ENCODE peak calls at places on chromosomes 7 and 10, in ten cellular contexts. I is activated naive CD4-positive, alpha-beta T cell treated with anti-CD3 and anti-CD28 coated beads for 36 hours; V is left ventricle myocardium inferior; N is stimulated activated CD4-positive, alpha-beta T cell treated with anti-CD3 and anti-CD28 coated beads, TNF-alpha, amount 100 ng/mL, for 24 hours; L is DMS 273 treated with DMSO at 0.1 percent for 48 hours; Z is Caco-2; M is NCI-H2081; K is NCI-H1092 treated with DMSO at 0.1 percent for 48 hours; G is stimulated activated naive CD4-positive, alpha-beta T cell; R is SHP77. Y is an unnamed sample.

GRCh38 chr7:92034116-92034515 is 93.5 kb downstream of the AKAP9 start:
- DNase-seq in Z (no peak), I (no peak), M (no peak), K (no peak), R (no peak), L (no peak), V (no peak), N (no peak), G (no peak), Y (no peak)

GRCh38 chr7:155322530-155322929 is 24.9 kb downstream of the INSIG1 start:
- DNase-seq in Z (no peak), I (no peak), G (no peak), L (no peak), K (no peak), M (no peak), N (no peak), R (no peak), V (no peak), Y (no peak)

GRCh38 chr7:150399861-150400778 is 21.0 kb downstream of the ZNF775 start:
- DNase-seq in L (no peak), G (no peak), K (no peak), M (no peak), I (no peak), N (no peak), Z (peak; percentile 52), R (no peak), V (no peak), Y (no peak)

GRCh38 chr7:70619130-70619529 is 512.8 kb upstream of the GALNT17 start:
- DNase-seq in N (no peak), M (peak; percentile 87), K (peak; percentile 72), Z (no peak), I (no peak), R (no peak), L (no peak), V (no peak), G (no peak), Y (peak; percentile 97)

GRCh38 chr7:30647589-30647988 is 34.7 kb downstream of the CRHR2 start:
- DNase-seq in Z (no peak), K (no peak), R (no peak), G (no peak), I (no peak), M (no peak), N (no peak), V (no peak), L (no peak), Y (peak; percentile 87)

GRCh38 chr10:126124044-126124443 is 227.7 kb downstream of the FANK1 start:
- DNase-seq in L (no peak), R (no peak), Z (no peak), I (no peak), K (no peak), G (no peak), V (no peak), M (no peak), N (no peak), Y (no peak)

GRCh38 chr10:43252785-43253341 is 14.0 kb downstream of the RASGEF1A start:
- DNase-seq in I (no peak), G (no peak), Z (no peak), K (no peak), R (no peak), M (no peak), V (peak; percentile 11), L (no peak), N (no peak), Y (no peak)

GRCh38 chr7:29597266-29597665 is 33.6 kb downstream of the PRR15 start:
- DNase-seq in V (no peak), M (no peak), L (no peak), I (no peak), G (no peak), N (no peak), Z (no peak), K (no peak), R (no peak), Y (no peak)

GRCh38 chr10:129219364-129219763 is 247.7 kb upstream of the MGMT start:
- DNase-seq in I (no peak), G (no peak), M (no peak), Z (no peak), K (no peak), L (no peak), V (no peak), N (no peak), R (no peak), Y (no peak)

GRCh38 chr10:71465576-71466252 is 69.0 kb downstream of the CDH23 start:
- DNase-seq in K (no peak), N (no peak), Z (no peak), V (no peak), M (no peak), L (no peak), R (no peak), I (no peak), G (no peak), Y (no peak)

GRCh38 chr10:29926649-29927048 is 132.7 kb downstream of the JCAD start:
- DNase-seq in Z (no peak), L (no peak), V (no peak), M (no peak), G (no peak), K (peak; percentile 7), I (no peak), R (no peak), N (no peak), Y (peak; percentile 30)

GRCh38 chr10:45464958-45465567 is 91.0 kb downstream of the ALOX5 start:
- DNase-seq in G (peak; percentile 52), R (peak; percentile 29), N (peak; percentile 70), L (peak; percentile 6), M (peak; percentile 36), V (peak; percentile 74), Z (peak; percentile 75), I (peak; percentile 88), K (peak; percentile 27), Y (peak; percentile 39)

GRCh38 chr7:69399038-69399800 is 199.1 kb upstream of the AUTS2 start:
- DNase-seq in N (no peak), I (no peak), L (no peak), V (no peak), M (no peak), Z (no peak), K (no peak), G (no peak), R (no peak), Y (peak; percentile 53)

GRCh38 chr10:106768204-106768603 is 396.3 kb downstream of the SORCS1 start:
- DNase-seq in V (no peak), Z (no peak), K (no peak), N (no peak), G (no peak), L (no peak), M (no peak), I (no peak), R (no peak), Y (no peak)

GRCh38 chr7:153835104-153835503 is 217.1 kb upstream of the DPP6 start:
- DNase-seq in K (peak; percentile 56), V (no peak), Z (no peak), M (peak; percentile 47), I (no peak), G (no peak), N (no peak), R (no peak), L (no peak), Y (no peak)

GRCh38 chr10:68348265-68348741 is 15.6 kb upstream of the PBLD start:
- DNase-seq in N (peak; percentile 10), M (peak; percentile 37), I (peak; percentile 63), L (no peak), Z (peak; percentile 76), R (peak; percentile 7), K (no peak), V (no peak), G (no peak), Y (peak; percentile 54)

GRCh38 chr7:37095122-37095521 is 353.5 kb downstream of the ELMO1 start:
- DNase-seq in R (no peak), M (peak; percentile 36), I (no peak), Z (no peak), G (no peak), K (peak; percentile 21), N (no peak), V (no peak), L (no peak), Y (peak; percentile 76)

GRCh38 chr7:712601-713457 is 13.7 kb upstream of the DNAAF5 start:
- DNase-seq in L (no peak), N (no peak), Z (peak; percentile 30), M (no peak), K (no peak), I (no peak), R (no peak), G (no peak), V (no peak), Y (no peak)

GRCh38 chr7:43674559-43675436 is 54.5 kb downstream of the COA1 start:
- DNase-seq in Z (no peak), N (no peak), V (no peak), R (no peak), K (no peak), G (no peak), M (no peak), L (no peak), I (no peak), Y (no peak)

GRCh38 chr10:43775379-43775778 is 126.7 kb upstream of the ZNF32 start:
- DNase-seq in L (no peak), V (no peak), R (no peak), I (no peak), M (no peak), G (no peak), K (no peak), N (no peak), Z (no peak), Y (no peak)

GRCh38 chr7:28155019-28155660 is 25.5 kb downstream of the JAZF1 start:
- DNase-seq in Z (no peak), I (no peak), V (no peak), M (no peak), N (no peak), L (no peak), G (no peak), R (no peak), K (no peak), Y (no peak)

GRCh38 chr7:18558503-18558902 is 63.0 kb downstream of the HDAC9 start:
- DNase-seq in K (no peak), L (no peak), V (no peak), I (no peak), Z (no peak), N (no peak), R (no peak), G (no peak), M (no peak), Y (no peak)

GRCh38 chr10:131766096-131766495 is 134.7 kb upstream of the PPP2R2D start:
- DNase-seq in G (no peak), I (no peak), Z (no peak), L (no peak), R (no peak), M (no peak), N (no peak), V (no peak), K (no peak), Y (no peak)